ENCODE peak calls at places on chromosomes 4 and X, in nine cellular contexts. H is EH; C is AG09319; Z is endothelial cell; V is HS-27A; I is activated T-helper 1 cell treated with anti-CD3 and anti-CD28 coated beads, Interleukin-2, amount 50 U/mL, for 16 hours; A is fibroblast of pulmonary artery; N is activated T-cell treated with anti-CD3 and anti-CD28 coated beads, Interleukin-2, amount 50 U/mL, for 72 hours; J is activated gamma-delta T cell treated with Interleukin-2 at 50 U/mL for 16 hours. M is an unnamed sample.
A peak's percentile ranks its signal among the peaks of the same experiment; 100 is the strongest.

GRCh38 chrX:153773218-153773611 is 7.6 kb upstream of the SRPK3 start:
- DNase-seq in C (no peak), V (no peak), N (no peak), J (no peak), Z (no peak), H (no peak), I (no peak), A (no peak), M (no peak)

GRCh38 chrX:131841496-131842410 is 181.3 kb upstream of the STK26 start:
- DNase-seq in A (peak; percentile 62), I (no peak), Z (no peak), V (no peak), N (peak; percentile 38), C (peak; percentile 14), H (peak; percentile 40), J (peak; percentile 25), M (peak; percentile 26)

GRCh38 chr4:98447648-98448047 is 186.5 kb downstream of the RAP1GDS1 start:
- DNase-seq in J (no peak), I (no peak), C (no peak), Z (no peak), H (no peak), N (no peak), V (no peak), A (no peak), M (no peak)

GRCh38 chrX:115311666-115312065 is 22.2 kb downstream of the LUZP4 start:
- DNase-seq in A (no peak), N (no peak), J (no peak), V (no peak), I (no peak), H (no peak), Z (peak; percentile 51), C (no peak), M (peak; percentile 32)

GRCh38 chr4:11297201-11297600 is 131.5 kb downstream of the HS3ST1 start:
- DNase-seq in V (no peak), N (no peak), Z (no peak), C (no peak), A (peak; percentile 34), I (no peak), J (no peak), H (no peak), M (no peak)

GRCh38 chr4:184016742-184017668 is 111.9 kb downstream of the STOX2 start:
- DNase-seq in C (no peak), V (no peak), A (no peak), Z (no peak), I (no peak), N (no peak), J (no peak), H (no peak), M (peak; percentile 30)

GRCh38 chrX:111041018-111041462 is 55.0 kb upstream of the PAK3 start:
- DNase-seq in V (peak; percentile 73), A (peak; percentile 88), H (peak; percentile 30), I (no peak), C (peak; percentile 58), J (no peak), N (no peak), Z (no peak), M (no peak)

GRCh38 chr4:168598191-168598590 is 101.3 kb downstream of the PALLD start:
- DNase-seq in Z (no peak), H (peak; percentile 58), I (no peak), N (no peak), V (no peak), A (peak; percentile 79), J (no peak), C (no peak), M (no peak)

GRCh38 chr4:155008389-155008788 is 200.0 kb upstream of the NPY2R start:
- DNase-seq in Z (no peak), C (no peak), A (no peak), H (no peak), J (no peak), V (no peak), I (no peak), N (no peak), M (peak; percentile 6)

GRCh38 chrX:145405012-145405411 is 157.7 kb downstream of the SPANXN1 start:
- DNase-seq in J (no peak), I (no peak), V (no peak), C (no peak), N (peak; percentile 4), A (peak; percentile 7), H (peak; percentile 1), Z (peak; percentile 19), M (peak; percentile 24)

GRCh38 chr4:156291317-156291716 is 337.7 kb upstream of the CTSO start:
- DNase-seq in H (peak; percentile 76), J (no peak), A (peak; percentile 72), Z (no peak), I (no peak), V (peak; percentile 39), N (no peak), C (no peak), M (peak; percentile 25)

GRCh38 chr4:36677122-36677521 is 395.7 kb downstream of the DTHD1 start:
- DNase-seq in I (no peak), H (no peak), J (no peak), V (no peak), A (peak; percentile 1), Z (no peak), N (no peak), C (no peak), M (no peak)

GRCh38 chr4:152283806-152284470 is 252.0 kb downstream of the FBXW7 start:
- DNase-seq in Z (no peak), N (no peak), V (no peak), A (no peak), J (no peak), H (peak; percentile 62), I (no peak), C (no peak), M (no peak)

GRCh38 chr4:137961051-137961438 is 281.1 kb downstream of the SLC7A11 start:
- DNase-seq in H (peak; percentile 80), Z (no peak), I (no peak), A (peak; percentile 82), J (no peak), C (peak; percentile 54), N (no peak), V (peak; percentile 35), M (peak; percentile 16)

GRCh38 chrX:54067741-54068140 is 23.5 kb upstream of the PHF8 start:
- DNase-seq in I (no peak), C (no peak), H (no peak), N (no peak), J (no peak), A (no peak), Z (no peak), V (no peak), M (no peak)

GRCh38 chrX:373641-374471 is 12.9 kb downstream of the PPP2R3B start:
- DNase-seq in Z (peak; percentile 35), C (no peak), I (no peak), N (peak; percentile 55), H (peak; percentile 58), J (no peak), A (peak; percentile 31), V (no peak), M (no peak)

GRCh38 chr4:154349829-154350228 is 141.8 kb downstream of the DCHS2 start:
- DNase-seq in A (peak; percentile 4), J (no peak), C (no peak), H (peak; percentile 2), Z (no peak), V (no peak), I (no peak), N (no peak), M (no peak)

GRCh38 chr4:84887824-84888223 is 78.7 kb downstream of the WDFY3 start:
- DNase-seq in I (no peak), N (no peak), H (peak; percentile 69), V (no peak), Z (no peak), J (no peak), C (no peak), A (peak; percentile 65), M (no peak)

GRCh38 chr4:71187399-71188196 is 151.2 kb upstream of the SLC4A4 start:
- DNase-seq in C (no peak), N (peak; percentile 21), V (no peak), I (no peak), A (no peak), Z (peak; percentile 11), J (peak; percentile 16), H (peak; percentile 64), M (no peak)

GRCh38 chrX:1393871-1394615 is 2.1 kb upstream of the SLC25A6 start:
- DNase-seq in I (no peak), H (no peak), V (no peak), C (no peak), N (no peak), Z (no peak), J (no peak), A (no peak), M (no peak)

GRCh38 chrX:129980043-129980442 is 2.4 kb upstream of the BCORL1 start:
- DNase-seq in I (no peak), N (peak; percentile 38), Z (no peak), H (no peak), A (no peak), V (no peak), J (peak; percentile 27), C (no peak), M (no peak)

GRCh38 chr4:169254546-169254983 is 16.2 kb downstream of the SH3RF1 start:
- DNase-seq in J (no peak), Z (no peak), H (peak; percentile 91), C (no peak), I (no peak), A (peak; percentile 90), N (no peak), V (peak; percentile 78), M (no peak)

GRCh38 chr4:179372746-179373145 is 1930.5 kb upstream of the AGA start:
- DNase-seq in N (no peak), A (no peak), Z (no peak), J (no peak), I (no peak), H (no peak), V (no peak), C (no peak), M (no peak)

GRCh38 chr4:169042608-169043007 is 32.6 kb upstream of the CBR4 start:
- DNase-seq in N (no peak), I (no peak), A (no peak), V (no peak), Z (no peak), J (no peak), C (no peak), H (no peak), M (no peak)

GRCh38 chrX:103254171-103254824 is 657 bp downstream of the TCEAL8 start:
- DNase-seq in V (peak; percentile 5), N (peak; percentile 54), I (no peak), A (peak; percentile 35), J (peak; percentile 25), H (peak; percentile 33), C (no peak), Z (peak; percentile 56), M (peak; percentile 35)

GRCh38 chr4:184402239-184402638 is 72.1 kb downstream of the IRF2 start:
- DNase-seq in V (no peak), C (no peak), H (no peak), N (no peak), I (no peak), J (no peak), A (no peak), Z (no peak), M (no peak)

GRCh38 chr4:141802324-141802723 is 165.9 kb downstream of the IL15 start:
- DNase-seq in C (peak; percentile 69), N (no peak), V (peak; percentile 67), A (peak; percentile 53), Z (no peak), H (peak; percentile 93), I (no peak), J (no peak), M (no peak)

GRCh38 chrX:31333181-31333831 is 261.5 kb upstream of the FTHL17 start:
- DNase-seq in J (no peak), C (peak; percentile 25), N (no peak), A (peak; percentile 83), H (peak; percentile 91), Z (no peak), I (no peak), V (peak; percentile 56), M (no peak)

GRCh38 chr4:17058506-17058905 is 160.1 kb upstream of the LDB2 start:
- DNase-seq in Z (no peak), J (no peak), C (peak; percentile 42), H (peak; percentile 68), A (no peak), I (no peak), V (no peak), N (no peak), M (no peak)

GRCh38 chr4:60201052-60201673 is 999.0 kb upstream of the ADGRL3 start:
- DNase-seq in A (peak; percentile 71), C (no peak), V (peak; percentile 30), H (peak; percentile 55), J (no peak), N (peak; percentile 29), Z (peak; percentile 73), I (no peak), M (peak; percentile 70)

GRCh38 chrX:106606583-106606982 is 5.2 kb upstream of the RADX start:
- DNase-seq in N (no peak), C (no peak), H (no peak), A (peak; percentile 24), Z (no peak), V (no peak), I (no peak), J (no peak), M (no peak)

M was measured in pons.